ENCODE peak calls at places on chromosome 22, in eight cellular contexts. One of them, this sample, is unnamed.

GRCh38 chr22:39547587-39547947 is 15.0 kb upstream of the RPS19BP1 start:
- DNase-seq in transverse colon: no peak
- DNase-seq in endothelial cell of umbilical vein: no peak
- DNase-seq in lung: no peak
- DNase-seq in sigmoid colon: no peak
- DNase-seq in cardiac muscle cell: no peak
- DNase-seq in left ventricle myocardium inferior: no peak
- DNase-seq in BJ: no peak
- DNase-seq in this sample: no peak

GRCh38 chr22:29555065-29555644 is 1.6 kb upstream of the THOC5 start:
- DNase-seq in transverse colon: peak; percentile 11
- DNase-seq in endothelial cell of umbilical vein: no peak
- DNase-seq in lung: no peak
- DNase-seq in sigmoid colon: no peak
- DNase-seq in cardiac muscle cell: no peak
- DNase-seq in left ventricle myocardium inferior: no peak
- DNase-seq in BJ: peak; percentile 2
- DNase-seq in this sample: no peak

GRCh38 chr22:29256606-29257325 is 11.0 kb downstream of the RHBDD3 start:
- DNase-seq in transverse colon: no peak
- DNase-seq in endothelial cell of umbilical vein: no peak
- DNase-seq in lung: no peak
- DNase-seq in sigmoid colon: no peak
- DNase-seq in cardiac muscle cell: no peak
- DNase-seq in left ventricle myocardium inferior: no peak
- DNase-seq in BJ: no peak
- DNase-seq in this sample: no peak

GRCh38 chr22:48068323-48068722 is 1305.9 kb downstream of the TBC1D22A start:
- DNase-seq in transverse colon: no peak
- DNase-seq in endothelial cell of umbilical vein: no peak
- DNase-seq in lung: no peak
- DNase-seq in sigmoid colon: peak; percentile 35
- DNase-seq in cardiac muscle cell: no peak
- DNase-seq in left ventricle myocardium inferior: no peak
- DNase-seq in BJ: no peak
- DNase-seq in this sample: no peak

GRCh38 chr22:25650834-25651233 is 86.4 kb downstream of the GRK3 start:
- DNase-seq in transverse colon: no peak
- DNase-seq in endothelial cell of umbilical vein: no peak
- DNase-seq in lung: no peak
- DNase-seq in sigmoid colon: no peak
- DNase-seq in cardiac muscle cell: no peak
- DNase-seq in left ventricle myocardium inferior: no peak
- DNase-seq in BJ: no peak
- DNase-seq in this sample: no peak

GRCh38 chr22:30305519-30305905 is 16.2 kb upstream of the CASTOR1 start:
- DNase-seq in transverse colon: peak; percentile 76
- DNase-seq in endothelial cell of umbilical vein: peak; percentile 55
- DNase-seq in lung: no peak
- DNase-seq in sigmoid colon: peak; percentile 87
- DNase-seq in cardiac muscle cell: no peak
- DNase-seq in left ventricle myocardium inferior: peak; percentile 78
- DNase-seq in BJ: no peak
- DNase-seq in this sample: no peak

GRCh38 chr22:46815896-46816721 is 53.7 kb downstream of the TBC1D22A start:
- DNase-seq in transverse colon: no peak
- DNase-seq in endothelial cell of umbilical vein: no peak
- DNase-seq in lung: no peak
- DNase-seq in sigmoid colon: no peak
- DNase-seq in cardiac muscle cell: no peak
- DNase-seq in left ventricle myocardium inferior: no peak
- DNase-seq in BJ: no peak
- DNase-seq in this sample: no peak

GRCh38 chr22:42299586-42300285 is 29.3 kb upstream of the TCF20 start:
- DNase-seq in transverse colon: peak; percentile 48
- DNase-seq in endothelial cell of umbilical vein: no peak
- DNase-seq in lung: no peak
- DNase-seq in sigmoid colon: no peak
- DNase-seq in cardiac muscle cell: peak; percentile 52
- DNase-seq in left ventricle myocardium inferior: peak; percentile 48
- DNase-seq in BJ: no peak
- DNase-seq in this sample: no peak

GRCh38 chr22:49751968-49752597 is 75.6 kb downstream of the BRD1 start:
- DNase-seq in transverse colon: no peak
- DNase-seq in endothelial cell of umbilical vein: no peak
- DNase-seq in lung: no peak
- DNase-seq in sigmoid colon: peak; percentile 43
- DNase-seq in cardiac muscle cell: no peak
- DNase-seq in left ventricle myocardium inferior: peak; percentile 10
- DNase-seq in BJ: no peak
- DNase-seq in this sample: no peak

DNA sequence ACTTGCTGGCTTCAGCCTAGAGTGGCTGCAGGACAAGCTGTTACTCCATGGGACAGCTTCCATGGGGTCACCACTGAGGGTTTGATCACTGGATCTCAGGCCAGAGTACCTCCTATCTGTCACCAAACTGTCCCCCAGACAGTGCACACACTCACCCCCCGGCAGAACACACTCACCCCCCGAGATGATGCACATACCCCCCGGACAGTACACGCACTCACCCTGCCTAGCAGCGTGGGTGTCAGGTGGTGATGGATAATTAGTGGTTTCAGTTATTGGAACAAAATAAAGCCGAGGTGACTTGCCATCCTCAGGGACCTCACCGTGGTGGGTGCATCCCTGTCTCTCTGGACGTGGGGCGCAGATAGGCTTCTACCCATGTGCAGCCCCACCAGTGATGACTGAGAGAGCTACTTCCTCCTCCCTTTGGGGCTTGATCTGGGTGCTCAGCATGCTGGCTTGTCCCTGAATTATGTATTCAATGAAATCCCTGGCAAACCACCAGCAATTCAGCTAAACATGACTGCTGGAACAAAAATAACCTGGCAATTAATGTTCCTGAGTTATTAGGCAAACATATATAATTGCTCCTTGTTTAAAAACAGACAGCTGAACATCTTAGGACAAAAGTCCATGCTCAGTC is 18.9 kb downstream of the TANGO2 start:
- DNase-seq in transverse colon: no peak
- DNase-seq in endothelial cell of umbilical vein: no peak
- DNase-seq in lung: no peak
- DNase-seq in sigmoid colon: no peak
- DNase-seq in cardiac muscle cell: no peak
- DNase-seq in left ventricle myocardium inferior: no peak
- DNase-seq in BJ: no peak
- DNase-seq in this sample: no peak
- H3K36me3 ChIP-seq in transverse colon: peaks cover 11% of the 10 kb centered on the region
- H3K36me3 ChIP-seq in endothelial cell of umbilical vein: no peaks in the 10 kb centered on the region
- H3K36me3 ChIP-seq in lung: peaks cover 44% of the 10 kb centered on the region
- H3K36me3 ChIP-seq in sigmoid colon: peaks cover 4% of the 10 kb centered on the region
- H3K36me3 ChIP-seq in cardiac muscle cell: no peaks in the 10 kb centered on the region
- H3K36me3 ChIP-seq in left ventricle myocardium inferior: peaks cover 79% of the 10 kb centered on the region
- H3K36me3 ChIP-seq in BJ: peaks cover 19% of the 10 kb centered on the region
- H3K36me3 ChIP-seq in this sample: no peaks in the 10 kb centered on the region

DNA sequence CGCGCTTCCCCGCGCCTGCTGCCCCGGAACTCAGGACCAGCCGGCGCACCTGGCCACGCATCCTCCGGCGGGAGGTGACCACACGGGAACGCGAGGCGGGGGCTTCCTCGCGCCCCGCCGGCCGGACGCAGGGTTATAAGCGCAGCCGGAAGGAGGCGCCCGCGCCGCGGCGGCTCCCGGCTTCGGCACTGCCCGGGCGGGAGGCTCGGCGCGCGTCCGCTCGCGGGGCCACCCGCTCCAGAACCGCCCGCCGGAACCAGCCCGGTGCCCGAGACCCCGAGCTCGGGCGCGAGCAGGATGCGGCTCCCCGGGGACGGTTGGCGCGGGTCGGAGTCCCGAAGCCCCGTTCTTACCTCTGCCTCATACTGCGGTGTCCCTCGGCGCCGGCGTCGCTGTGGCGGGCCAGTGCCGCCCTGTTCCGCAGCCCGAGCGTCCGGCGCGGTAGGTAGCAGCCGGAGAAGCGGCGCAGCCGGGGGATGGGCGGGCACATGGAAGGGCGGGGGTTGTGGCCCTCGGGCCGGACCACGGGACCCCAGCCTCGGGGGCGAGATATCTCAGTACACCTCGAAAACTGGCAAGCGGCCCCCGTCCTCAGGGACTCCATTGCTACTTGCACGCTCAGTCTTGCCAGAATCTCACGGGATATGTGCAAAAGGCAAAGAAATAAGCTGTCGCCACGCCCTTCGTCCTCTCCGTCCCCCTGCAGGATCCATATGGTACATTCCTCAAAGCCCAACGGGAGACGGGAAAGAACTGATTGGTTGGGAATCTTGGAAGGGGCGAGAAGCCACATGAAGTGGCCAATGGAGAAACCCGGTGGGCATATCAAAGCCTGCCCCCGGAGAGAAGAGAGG is 23.1 kb downstream of the MICAL3 start:
- DNase-seq in transverse colon: peak; percentile 92
- DNase-seq in endothelial cell of umbilical vein: peak; percentile 96
- DNase-seq in lung: peak; percentile 81
- DNase-seq in sigmoid colon: peak; percentile 97
- DNase-seq in cardiac muscle cell: peak; percentile 96
- DNase-seq in left ventricle myocardium inferior: peak; percentile 89
- DNase-seq in BJ: peak; percentile 86
- DNase-seq in this sample: peak; percentile 90
- TF ChIP-seq CTCF in transverse colon: peak; percentile 33
- TF ChIP-seq CTCF in endothelial cell of umbilical vein: peak; percentile 31
- TF ChIP-seq CTCF in lung: no peak
- TF ChIP-seq CTCF in sigmoid colon: no peak
- TF ChIP-seq CTCF in cardiac muscle cell: peak; percentile 40
- TF ChIP-seq CTCF in left ventricle myocardium inferior: peak; percentile 58
- TF ChIP-seq CTCF in BJ: peak; percentile 43
- TF ChIP-seq CTCF in this sample: peak; percentile 11

GRCh38 chr22:44098966-44099530 is 74.9 kb downstream of the PARVB start:
- DNase-seq in transverse colon: no peak
- DNase-seq in endothelial cell of umbilical vein: no peak
- DNase-seq in lung: no peak
- DNase-seq in sigmoid colon: peak; percentile 56
- DNase-seq in cardiac muscle cell: no peak
- DNase-seq in left ventricle myocardium inferior: no peak
- DNase-seq in BJ: no peak
- DNase-seq in this sample: no peak

GRCh38 chr22:44096736-44097135 is 72.6 kb downstream of the PARVB start:
- DNase-seq in transverse colon: no peak
- DNase-seq in endothelial cell of umbilical vein: no peak
- DNase-seq in lung: no peak
- DNase-seq in sigmoid colon: peak; percentile 50
- DNase-seq in cardiac muscle cell: no peak
- DNase-seq in left ventricle myocardium inferior: no peak
- DNase-seq in BJ: no peak
- DNase-seq in this sample: no peak

GRCh38 chr22:44099696-44100095 is 75.6 kb downstream of the PARVB start:
- DNase-seq in transverse colon: no peak
- DNase-seq in endothelial cell of umbilical vein: no peak
- DNase-seq in lung: no peak
- DNase-seq in sigmoid colon: peak; percentile 19
- DNase-seq in cardiac muscle cell: no peak
- DNase-seq in left ventricle myocardium inferior: no peak
- DNase-seq in BJ: no peak
- DNase-seq in this sample: no peak

GRCh38 chr22:44097263-44098020 is 73.3 kb downstream of the PARVB start:
- DNase-seq in transverse colon: no peak
- DNase-seq in endothelial cell of umbilical vein: no peak
- DNase-seq in lung: no peak
- DNase-seq in sigmoid colon: peak; percentile 60
- DNase-seq in cardiac muscle cell: no peak
- DNase-seq in left ventricle myocardium inferior: no peak
- DNase-seq in BJ: no peak
- DNase-seq in this sample: no peak

DNA sequence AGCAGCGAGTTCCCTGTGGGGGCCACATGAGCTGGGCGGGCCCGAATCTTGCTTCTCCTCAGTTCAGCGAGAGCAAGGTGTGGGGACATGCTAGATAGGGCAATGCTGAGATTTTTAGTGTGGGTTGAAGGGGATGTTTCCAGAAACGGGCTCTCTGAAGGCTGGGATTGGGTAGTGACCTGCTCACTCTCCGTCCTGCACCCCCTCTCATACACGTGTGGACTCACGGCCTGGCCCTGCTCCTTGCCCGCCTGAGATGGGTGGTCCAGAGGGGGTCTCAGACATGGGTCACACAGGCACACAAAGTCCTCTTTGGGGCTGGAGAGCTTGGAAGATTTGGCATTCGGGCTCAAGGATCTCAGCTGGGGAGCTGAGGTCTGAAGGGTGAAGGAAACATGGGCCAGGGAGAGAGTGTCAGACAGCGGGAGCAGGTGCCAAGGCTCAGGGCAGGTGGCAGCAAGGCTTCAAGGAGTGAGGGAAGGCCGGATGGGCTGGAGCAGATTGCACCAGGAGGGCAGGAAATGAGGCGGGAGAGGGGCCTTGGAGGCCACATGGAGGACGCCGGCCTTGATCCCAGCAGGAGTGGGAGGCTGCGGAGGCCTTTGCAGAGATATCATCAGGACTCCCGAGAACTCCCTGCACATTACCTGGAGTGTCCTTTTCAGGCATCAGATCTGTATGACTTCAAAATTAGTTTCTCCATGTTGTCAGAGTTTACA is 74.1 kb downstream of the PARVB start:
- DNase-seq in transverse colon: no peak
- DNase-seq in endothelial cell of umbilical vein: no peak
- DNase-seq in lung: no peak
- DNase-seq in sigmoid colon: peak; percentile 39
- DNase-seq in cardiac muscle cell: no peak
- DNase-seq in left ventricle myocardium inferior: no peak
- DNase-seq in BJ: no peak
- DNase-seq in this sample: no peak
- H3K36me3 ChIP-seq in transverse colon: no peaks in the 10 kb centered on the region
- H3K36me3 ChIP-seq in endothelial cell of umbilical vein: peaks cover 6% of the 10 kb centered on the region
- H3K36me3 ChIP-seq in lung: peaks cover 14% of the 10 kb centered on the region
- H3K36me3 ChIP-seq in sigmoid colon: no peaks in the 10 kb centered on the region
- H3K36me3 ChIP-seq in cardiac muscle cell: no peaks in the 10 kb centered on the region
- H3K36me3 ChIP-seq in left ventricle myocardium inferior: peaks cover 64% of the 10 kb centered on the region
- H3K36me3 ChIP-seq in BJ: peaks cover 4% of the 10 kb centered on the region
- H3K36me3 ChIP-seq in this sample: no peaks in the 10 kb centered on the region

DNA sequence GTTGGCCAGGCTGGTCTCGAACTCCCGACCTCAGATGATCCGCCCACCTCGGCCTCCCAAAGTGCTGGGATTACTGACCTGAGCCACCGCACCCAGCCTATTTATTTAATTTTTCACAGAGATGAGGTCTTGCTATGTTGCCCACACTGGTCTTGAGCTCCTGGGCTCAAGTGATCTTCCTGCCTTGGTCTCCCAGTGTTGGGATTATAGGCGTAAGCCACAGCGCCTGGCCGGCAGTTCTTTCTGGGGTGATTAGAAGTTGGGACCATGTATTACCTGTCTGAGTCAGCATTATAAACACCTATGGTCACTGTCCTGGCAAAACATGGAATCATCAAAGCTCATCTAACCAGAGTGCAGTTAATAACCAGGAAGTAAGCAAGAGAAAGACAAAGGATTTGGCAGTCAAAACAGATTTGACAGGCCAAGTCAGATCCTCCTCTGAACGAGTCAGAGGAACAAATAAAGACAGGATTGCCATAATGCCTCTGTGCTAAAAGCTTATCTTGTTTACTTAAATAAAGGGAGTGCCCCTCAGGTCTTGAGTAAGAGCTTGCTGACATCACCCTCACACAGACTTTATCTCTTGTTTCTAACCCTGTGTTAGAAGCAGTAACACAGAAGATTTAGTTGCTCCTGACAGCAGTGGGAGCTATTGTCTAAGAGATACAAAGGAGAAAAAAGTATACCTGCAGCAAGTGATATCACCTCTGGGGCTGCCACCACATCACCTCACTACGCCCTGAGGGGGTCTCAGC is 3.7 kb downstream of the SERPIND1 start:
- DNase-seq in transverse colon: peak; percentile 16
- DNase-seq in endothelial cell of umbilical vein: peak; percentile 67
- DNase-seq in lung: no peak
- DNase-seq in sigmoid colon: no peak
- DNase-seq in cardiac muscle cell: peak; percentile 44
- DNase-seq in left ventricle myocardium inferior: no peak
- DNase-seq in BJ: peak; percentile 71
- DNase-seq in this sample: peak; percentile 65
- TF ChIP-seq CTCF in transverse colon: no peak
- TF ChIP-seq CTCF in endothelial cell of umbilical vein: no peak
- TF ChIP-seq CTCF in lung: no peak
- TF ChIP-seq CTCF in sigmoid colon: no peak
- TF ChIP-seq CTCF in cardiac muscle cell: peak; percentile 28
- TF ChIP-seq CTCF in left ventricle myocardium inferior: no peak
- TF ChIP-seq CTCF in BJ: peak; percentile 13
- TF ChIP-seq CTCF in this sample: no peak